ENCODE peak calls at places on chromosomes 1 and 21, in six cellular contexts. E is uterus, N is astrocyte of the hippocampus, S is NCI-H1930, Z is EH, C is adrenal gland. I is an unnamed sample.

GRCh38 chr1:67675800-67676199 is 9.2 kb upstream of the GADD45A start:
- DNase-seq in Z (no peak), E (no peak), C (no peak), N (peak; percentile 25), S (no peak), I (no peak)

GRCh38 chr1:51329443-51330325 is 678 bp downstream of the TTC39A start:
- DNase-seq in Z (no peak), C (peak; percentile 62), E (no peak), N (no peak), S (no peak), I (no peak)

GRCh38 chr1:110672001-110672752 is 2.6 kb downstream of the KCNA3 start:
- DNase-seq in E (no peak), Z (peak; percentile 2), N (no peak), S (peak; percentile 41), C (no peak), I (peak; percentile 38)

GRCh38 chr1:86747304-86747703 is 42.9 kb downstream of the SH3GLB1 start:
- DNase-seq in E (no peak), Z (no peak), N (no peak), C (no peak), S (no peak), I (no peak)

GRCh38 chr1:164565356-164565755 is 6.4 kb downstream of the PBX1 start:
- DNase-seq in Z (no peak), C (no peak), N (peak; percentile 64), S (no peak), E (no peak), I (no peak)

GRCh38 chr1:64811131-64811530 is 66.3 kb downstream of the RAVER2 start:
- DNase-seq in S (no peak), E (no peak), N (no peak), C (no peak), Z (no peak), I (no peak)

GRCh38 chr21:34129039-34129891 is 55.9 kb downstream of the MRPS6 start:
- DNase-seq in S (no peak), N (peak; percentile 90), C (peak; percentile 80), Z (peak; percentile 92), E (peak; percentile 59), I (peak; percentile 58)

GRCh38 chr1:201389066-201389465 is 10.1 kb downstream of the LAD1 start:
- DNase-seq in N (no peak), S (no peak), E (no peak), Z (no peak), C (no peak), I (no peak)

GRCh38 chr1:13605159-13605558 is 21.5 kb downstream of the PDPN start:
- DNase-seq in N (peak; percentile 71), Z (no peak), S (no peak), C (no peak), E (no peak), I (no peak)

GRCh38 chr1:63189677-63190076 is 132.7 kb upstream of the FOXD3 start:
- DNase-seq in C (no peak), Z (no peak), S (no peak), N (no peak), E (no peak), I (peak; percentile 77)

GRCh38 chr1:229843627-229844238 is 217.7 kb downstream of the URB2 start:
- DNase-seq in Z (peak; percentile 4), S (peak; percentile 23), C (peak; percentile 70), N (no peak), E (peak; percentile 72), I (no peak)

GRCh38 chr1:227949341-227949921 is 1.7 kb upstream of the WNT9A start:
- DNase-seq in C (no peak), S (no peak), E (no peak), N (no peak), Z (no peak), I (no peak)

GRCh38 chr1:55338448-55338820 is 123.3 kb upstream of the USP24 start:
- DNase-seq in E (no peak), S (no peak), C (no peak), N (no peak), Z (no peak), I (no peak)

GRCh38 chr21:26888931-26889330 is 43.7 kb upstream of the ADAMTS1 start:
- DNase-seq in Z (no peak), S (no peak), C (no peak), N (peak; percentile 4), E (no peak), I (no peak)

GRCh38 chr1:162696286-162696862 is 64.1 kb downstream of the DDR2 start:
- DNase-seq in S (peak; percentile 49), Z (peak; percentile 91), N (peak; percentile 92), E (peak; percentile 85), C (peak; percentile 78), I (peak; percentile 93)

GRCh38 chr1:25889470-25889869 is 14.0 kb upstream of the PAQR7 start:
- DNase-seq in Z (peak; percentile 42), S (no peak), C (no peak), E (no peak), N (no peak), I (no peak)

GRCh38 chr1:235646463-235646862 is 3.1 kb downstream of the GNG4 start:
- DNase-seq in N (no peak), Z (no peak), E (no peak), S (no peak), C (no peak), I (no peak)

GRCh38 chr1:219188331-219188803 is 14.7 kb downstream of the LYPLAL1 start:
- DNase-seq in C (no peak), Z (peak; percentile 15), N (no peak), E (no peak), S (no peak), I (no peak)

GRCh38 chr1:16116625-16117024 is 39.2 kb downstream of the EPHA2 start:
- DNase-seq in E (no peak), Z (no peak), N (no peak), C (no peak), S (no peak), I (peak; percentile 33)

GRCh38 chr1:2533356-2533755 is 3.3 kb upstream of the HES5 start:
- DNase-seq in C (no peak), E (no peak), N (peak; percentile 41), Z (peak; percentile 87), S (no peak), I (no peak)

GRCh38 chr1:228809621-228810313 is 74.5 kb downstream of the RHOU start:
- DNase-seq in E (no peak), Z (no peak), N (no peak), S (no peak), C (no peak), I (peak; percentile 55)

GRCh38 chr1:209803568-209803967 is 2.4 kb downstream of the IRF6 start:
- DNase-seq in Z (no peak), C (no peak), N (no peak), S (no peak), E (no peak), I (no peak)

I was measured in H9.